ENCODE peak calls at places on chromosome 13, in four cellular contexts. U, V, F and E are unnamed samples.

GRCh38 chr13:33363328-33363727 is 77.8 kb upstream of the STARD13 start:
- DNase-seq in U (no peak), F (no peak), V (no peak), E (peak)

GRCh38 chr13:74017301-74018092 is 116.7 kb downstream of the KLF12 start:
- DNase-seq in F (no peak), V (no peak), U (no peak), E (no peak)

GRCh38 chr13:102902789-102903347 is 57.0 kb downstream of the ERCC5 start:
- DNase-seq in V (no peak), F (no peak), U (no peak), E (no peak)

GRCh38 chr13:98372886-98373285 is 195.8 kb upstream of the RNF113B start:
- DNase-seq in F (no peak), V (no peak), U (no peak), E (no peak)

GRCh38 chr13:98990701-98991100 is 12.8 kb upstream of the DOCK9 start:
- DNase-seq in V (no peak), F (no peak), U (no peak), E (no peak)

GRCh38 chr13:98048263-98048662 is 94.6 kb upstream of the FARP1 start:
- DNase-seq in V (no peak), F (no peak), U (no peak), E (no peak)

GRCh38 chr13:51844862-51845573 is at the start of gene TMEM272:
- DNase-seq in F (peak), V (peak), U (peak), E (peak)

GRCh38 chr13:106507560-106508274 is 27.7 kb downstream of the EFNB2 start:
- DNase-seq in U (no peak), V (no peak), F (no peak), E (peak)

GRCh38 chr13:113596321-113597200 is 12.0 kb downstream of the TFDP1 start:
- DNase-seq in F (no peak), U (no peak), V (no peak), E (no peak)

GRCh38 chr13:70375718-70376117 is 267.5 kb upstream of the KLHL1 start:
- DNase-seq in F (no peak), U (no peak), V (no peak), E (no peak)

GRCh38 chr13:97574926-97575325 is 141.0 kb downstream of the RAP2A start:
- DNase-seq in U (peak), V (no peak), F (no peak), E (peak)

GRCh38 chr13:109427148-109427547 is 359.2 kb downstream of the IRS2 start:
- DNase-seq in V (no peak), F (no peak), U (no peak), E (no peak)

GRCh38 chr13:40148103-40148502 is 492.6 kb downstream of the COG6 start:
- DNase-seq in F (no peak), V (no peak), U (no peak), E (no peak)

GRCh38 chr13:27583645-27584044 is 36.7 kb downstream of the LNX2 start:
- DNase-seq in V (no peak), F (no peak), U (peak), E (no peak)

GRCh38 chr13:33454844-33455256 is 169.3 kb upstream of the STARD13 start:
- DNase-seq in U (no peak), V (no peak), F (no peak), E (no peak)

GRCh38 chr13:50123002-50123401 is 107.8 kb downstream of the KCNRG start:
- DNase-seq in U (no peak), V (no peak), F (no peak), E (no peak)

GRCh38 chr13:42007844-42008243 is 40.6 kb upstream of the DGKH start:
- DNase-seq in V (no peak), F (no peak), U (no peak), E (no peak)

GRCh38 chr13:37208052-37208451 is 102.6 kb upstream of the CSNK1A1L start:
- DNase-seq in U (no peak), F (no peak), V (no peak), E (no peak)

GRCh38 chr13:52411629-52412028 is 5.7 kb upstream of the THSD1 start:
- DNase-seq in V (peak), U (no peak), F (no peak), E (no peak)

GRCh38 chr13:114313061-114313860 is 1.0 kb upstream of the CHAMP1 start:
- DNase-seq in U (peak), V (no peak), F (no peak), E (peak)

GRCh38 chr13:109331898-109332297 is 454.5 kb downstream of the IRS2 start:
- DNase-seq in U (no peak), V (no peak), F (no peak), E (no peak)

GRCh38 chr13:95948646-95949045 is 104.6 kb downstream of the UGGT2 start:
- DNase-seq in V (no peak), F (no peak), U (no peak), E (peak)

GRCh38 chr13:70117506-70117905 is 9.3 kb upstream of the KLHL1 start:
- DNase-seq in U (no peak), V (no peak), F (no peak), E (no peak)

GRCh38 chr13:113794086-113794485 is 35.1 kb downstream of the TMEM255B start:
- DNase-seq in F (no peak), V (no peak), U (no peak), E (no peak)

GRCh38 chr13:51518847-51519246 is 65.4 kb upstream of the WDFY2 start:
- DNase-seq in V (no peak), U (no peak), F (no peak), E (peak)

GRCh38 chr13:43686557-43686956 is 100.2 kb downstream of the ENOX1 start:
- DNase-seq in V (peak), U (no peak), F (no peak), E (peak)

GRCh38 chr13:44422755-44423643 is 49.4 kb downstream of the SERP2 start:
- DNase-seq in F (no peak), V (no peak), U (no peak), E (no peak)

GRCh38 chr13:75180805-75181455 is 301.0 kb downstream of the TBC1D4 start:
- DNase-seq in V (no peak), F (no peak), U (peak), E (no peak)

GRCh38 chr13:53101883-53102282 is 73.3 kb downstream of the OLFM4 start:
- DNase-seq in F (no peak), V (no peak), U (no peak), E (no peak)

GRCh38 chr13:44397766-44398223 is 24.2 kb downstream of the SERP2 start:
- DNase-seq in F (peak), V (no peak), U (no peak), E (no peak)

GRCh38 chr13:33263484-33263883 is 22.1 kb downstream of the STARD13 start:
- DNase-seq in V (no peak), F (no peak), U (no peak), E (no peak)

GRCh38 chr13:92460479-92460878 is 766.1 kb upstream of the GPC6 start:
- DNase-seq in F (no peak), V (no peak), U (no peak), E (no peak)

GRCh38 chr13:40102854-40103253 is 447.4 kb downstream of the COG6 start:
- DNase-seq in U (no peak), F (no peak), V (peak), E (peak)

GRCh38 chr13:110012102-110012739 is 225.8 kb upstream of the IRS2 start:
- DNase-seq in F (no peak), U (peak), V (peak), E (no peak)

GRCh38 chr13:73335226-73335625 is 276.4 kb downstream of the KLF5 start:
- DNase-seq in U (peak), V (peak), F (no peak), E (peak)

GRCh38 chr13:50617134-50617721 is 226.3 kb downstream of the DLEU7 start:
- DNase-seq in F (no peak), V (no peak), U (peak), E (peak)

GRCh38 chr13:111636271-111636670 is 315.8 kb downstream of the TEX29 start:
- DNase-seq in V (no peak), F (no peak), U (no peak), E (no peak)
- TF ChIP-seq MAX in V (no peak), F (no peak), U (no peak), E (no peak)

DNA sequence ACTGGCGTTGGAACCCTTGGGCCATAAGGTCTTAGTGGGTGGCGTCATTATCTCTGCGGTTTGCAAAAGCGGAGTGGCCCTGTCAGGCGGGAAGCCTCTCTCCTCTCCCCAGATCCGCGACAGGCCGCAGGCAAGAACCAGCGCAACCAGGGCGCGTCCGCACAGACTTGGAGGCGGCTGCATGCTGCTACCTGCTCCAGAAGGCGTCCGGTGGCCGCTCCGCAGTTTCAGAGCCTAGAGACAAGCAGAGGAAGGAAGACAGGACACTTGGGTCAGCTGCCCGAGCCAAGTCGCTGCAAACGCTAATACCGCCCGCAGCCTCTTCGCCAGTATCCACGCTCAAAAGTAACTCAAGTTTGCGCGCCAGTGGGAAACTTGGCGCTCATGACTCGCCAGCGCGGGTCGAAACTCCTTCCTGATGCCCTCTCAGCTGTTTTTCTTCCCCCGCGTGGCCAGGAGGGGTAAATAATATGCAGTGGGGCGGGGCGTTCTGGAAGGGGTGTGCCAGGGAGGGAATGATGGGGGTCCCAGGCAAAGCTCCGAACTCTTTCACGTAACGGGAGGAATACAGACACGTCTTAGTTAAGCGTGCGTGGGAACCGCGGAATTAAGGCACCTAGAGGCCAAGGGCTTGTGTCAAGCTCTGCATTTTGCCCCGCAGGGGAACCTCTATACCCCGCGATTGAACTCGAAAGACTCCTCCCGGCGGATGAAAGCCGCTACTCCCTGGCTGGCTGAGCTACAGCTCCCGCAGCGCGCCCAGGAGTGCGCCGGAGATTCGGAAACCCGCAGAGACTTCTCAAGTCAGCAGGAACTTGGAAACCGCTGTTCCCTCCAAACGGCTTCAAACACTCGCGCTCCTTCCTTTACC is at the start of gene EDNRB:
- DNase-seq in F (no peak), U (peak), V (peak), E (peak)
- TF ChIP-seq MYC in F (no peak), U (no peak), V (no peak), E (no peak)

GRCh38 chr13:80341771-80342271 is 895 bp upstream of the SPRY2 start:
- DNase-seq in U (peak), F (no peak), V (no peak), E (peak)
- TF ChIP-seq MAX in U (no peak), F (no peak), V (no peak), E (no peak)

DNA sequence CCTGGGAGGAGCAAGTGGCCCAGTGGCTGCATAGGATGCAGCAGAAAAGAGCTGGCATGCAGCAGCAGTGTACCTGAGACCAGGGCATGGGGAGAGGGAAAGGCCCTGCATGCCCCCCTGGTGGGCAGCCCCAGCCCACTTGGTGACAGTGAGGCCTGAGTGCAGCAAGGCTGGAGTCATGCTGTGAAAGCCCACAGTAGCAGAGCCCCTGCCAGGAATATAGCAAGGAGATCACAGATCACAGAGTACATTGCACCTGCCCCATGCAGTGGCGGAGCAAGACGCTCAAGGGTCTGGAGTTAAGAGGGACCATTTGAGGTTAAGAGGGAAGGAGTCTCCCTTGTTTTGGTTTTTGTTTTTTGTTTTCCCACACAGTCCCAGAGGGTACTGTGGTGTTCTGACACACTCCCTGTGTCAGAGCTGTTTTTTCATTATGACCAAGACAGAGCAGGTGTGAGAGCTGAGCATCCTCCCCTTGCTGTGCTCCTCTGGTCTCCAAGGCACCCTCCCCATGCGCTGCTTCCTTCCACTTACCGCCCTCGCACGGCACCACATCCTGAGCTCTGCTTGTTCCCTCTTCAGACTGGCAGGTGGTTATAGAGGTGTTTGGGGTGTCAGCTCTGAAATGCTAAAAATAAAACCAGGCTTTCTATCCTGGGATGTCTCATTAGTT is 85.0 kb upstream of the UBL3 start:
- DNase-seq in U (no peak), F (no peak), V (no peak), E (peak)
- TF ChIP-seq MYC in U (no peak), F (no peak), V (no peak), E (no peak)

GRCh38 chr13:79434578-79434977 is 28.5 kb upstream of the RBM26 start:
- DNase-seq in F (no peak), V (no peak), U (peak), E (no peak)
- TF ChIP-seq MAX in F (no peak), V (no peak), U (no peak), E (no peak)

GRCh38 chr13:21613791-21614190 is 9.8 kb upstream of the MICU2 start:
- DNase-seq in V (no peak), U (no peak), F (no peak), E (no peak)

GRCh38 chr13:21616880-21617279 is 12.9 kb upstream of the MICU2 start:
- DNase-seq in F (no peak), V (no peak), U (no peak), E (no peak)

GRCh38 chr13:21611385-21611784 is 7.4 kb upstream of the MICU2 start:
- DNase-seq in U (no peak), F (no peak), V (no peak), E (no peak)

GRCh38 chr13:21616205-21616604 is 12.2 kb upstream of the MICU2 start:
- DNase-seq in F (no peak), U (no peak), V (no peak), E (no peak)

GRCh38 chr13:21615427-21615826 is 11.5 kb upstream of the MICU2 start:
- DNase-seq in F (peak), U (no peak), V (no peak), E (no peak)
- TF ChIP-seq MYC in F (no peak), U (no peak), V (no peak), E (no peak)

GRCh38 chr13:66222926-66223325 is 1007.2 kb downstream of the PCDH9 start:
- DNase-seq in F (no peak), U (no peak), V (no peak), E (peak)

GRCh38 chr13:66219493-66219892 is 1010.6 kb downstream of the PCDH9 start:
- DNase-seq in U (no peak), F (no peak), V (no peak), E (no peak)

GRCh38 chr13:66222127-66222526 is 1008.0 kb downstream of the PCDH9 start:
- DNase-seq in F (no peak), U (no peak), V (no peak), E (peak)

GRCh38 chr13:66224644-66225043 is 1005.5 kb downstream of the PCDH9 start:
- DNase-seq in F (no peak), V (no peak), U (no peak), E (peak)

DNA sequence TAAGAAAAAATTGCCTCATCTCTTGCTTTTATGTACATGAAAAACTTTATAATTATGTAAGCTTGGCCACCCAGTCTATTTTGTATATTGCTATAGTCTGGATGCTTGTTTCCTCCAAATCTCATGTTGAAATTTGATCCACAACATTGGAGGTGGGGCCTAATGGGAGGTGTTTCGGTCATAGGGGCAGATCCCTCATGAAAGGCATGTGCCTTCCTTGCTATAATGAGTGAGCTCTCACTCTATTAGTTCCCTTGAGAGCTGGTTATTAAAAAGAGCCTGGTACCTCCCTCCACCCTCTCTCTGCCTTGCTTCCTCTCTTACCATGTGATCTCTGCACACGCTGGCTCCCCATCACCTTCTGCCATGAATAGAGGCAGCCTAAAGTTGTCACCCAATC is 1005.1 kb downstream of the PCDH9 start:
- DNase-seq in F (no peak), V (no peak), U (no peak), E (peak)
- TF ChIP-seq MAX in F (no peak), V (no peak), U (no peak), E (no peak)

GRCh38 chr13:36030670-36031331 is 100.4 kb downstream of the DCLK1 start:
- DNase-seq in F (no peak), V (no peak), U (peak), E (no peak)
- TF ChIP-seq MYC in F (no peak), V (no peak), U (no peak), E (no peak)